ENCODE peak calls at places on chromosome 11, in four cellular contexts. One of them, this sample, is unnamed.

GRCh38 chr11:65291613-65292012 is 23.1 kb upstream of the CDC42EP2 start:
- DNase-seq in HepG2: peak; percentile 56
- DNase-seq in IMR-90: peak; percentile 80
- DNase-seq in A549: peak; percentile 54
- DNase-seq in this sample: no peak

GRCh38 chr11:109193880-109194279 is 228.1 kb upstream of the C11orf87 start:
- DNase-seq in IMR-90: no peak
- DNase-seq in HepG2: no peak
- DNase-seq in A549: no peak
- DNase-seq in this sample: no peak

GRCh38 chr11:100684101-100685065 is 2.7 kb upstream of the ARHGAP42 start:
- DNase-seq in IMR-90: no peak
- DNase-seq in A549: peak; percentile 69
- DNase-seq in HepG2: peak; percentile 21
- DNase-seq in this sample: no peak

GRCh38 chr11:12900496-12900895 is 108.6 kb upstream of the RASSF10 start:
- DNase-seq in IMR-90: peak; percentile 94
- DNase-seq in HepG2: peak; percentile 40
- DNase-seq in A549: peak; percentile 37
- DNase-seq in this sample: no peak

GRCh38 chr11:33667819-33668467 is 32.7 kb downstream of the C11orf91 start:
- DNase-seq in IMR-90: no peak
- DNase-seq in A549: no peak
- DNase-seq in HepG2: no peak
- DNase-seq in this sample: no peak

GRCh38 chr11:1744137-1744878 is 6.1 kb downstream of the IFITM10 start:
- DNase-seq in A549: no peak
- DNase-seq in HepG2: no peak
- DNase-seq in IMR-90: no peak
- DNase-seq in this sample: no peak

GRCh38 chr11:73384871-73385692 is 8.9 kb downstream of the RELT start:
- DNase-seq in IMR-90: no peak
- DNase-seq in HepG2: no peak
- DNase-seq in A549: no peak
- DNase-seq in this sample: no peak

GRCh38 chr11:126712017-126712625 is 288.4 kb downstream of the KIRREL3 start:
- DNase-seq in A549: no peak
- DNase-seq in IMR-90: peak; percentile 62
- DNase-seq in HepG2: no peak
- DNase-seq in this sample: peak; percentile 13

GRCh38 chr11:110856993-110857812 is 145.0 kb upstream of the ARHGAP20 start:
- DNase-seq in HepG2: no peak
- DNase-seq in A549: no peak
- DNase-seq in IMR-90: peak; percentile 61
- DNase-seq in this sample: no peak

GRCh38 chr11:134614141-134614540 is 202.1 kb upstream of the B3GAT1 start:
- DNase-seq in A549: no peak
- DNase-seq in HepG2: no peak
- DNase-seq in IMR-90: no peak
- DNase-seq in this sample: no peak

GRCh38 chr11:68216171-68216938 is 3.3 kb upstream of the KMT5B start:
- DNase-seq in A549: no peak
- DNase-seq in IMR-90: no peak
- DNase-seq in HepG2: no peak
- DNase-seq in this sample: no peak

GRCh38 chr11:130408901-130409300 is 19.5 kb downstream of the ADAMTS8 start:
- DNase-seq in IMR-90: no peak
- DNase-seq in A549: no peak
- DNase-seq in HepG2: no peak
- DNase-seq in this sample: no peak

GRCh38 chr11:40514124-40514523 is 945.3 kb downstream of the LRRC4C start:
- DNase-seq in IMR-90: no peak
- DNase-seq in A549: peak; percentile 20
- DNase-seq in HepG2: no peak
- DNase-seq in this sample: no peak

GRCh38 chr11:72525466-72525865 is 91.1 kb upstream of the CLPB start:
- DNase-seq in A549: no peak
- DNase-seq in HepG2: no peak
- DNase-seq in IMR-90: no peak
- DNase-seq in this sample: no peak

GRCh38 chr11:86482684-86483083 is 108.0 kb downstream of the CCDC81 start:
- DNase-seq in A549: no peak
- DNase-seq in HepG2: no peak
- DNase-seq in IMR-90: no peak
- DNase-seq in this sample: no peak

GRCh38 chr11:8025816-8026215 is 38.7 kb downstream of the EIF3F start:
- DNase-seq in IMR-90: peak; percentile 76
- DNase-seq in A549: no peak
- DNase-seq in HepG2: no peak
- DNase-seq in this sample: no peak

GRCh38 chr11:128195756-128196155 is 391.6 kb downstream of the ETS1 start:
- DNase-seq in HepG2: no peak
- DNase-seq in A549: no peak
- DNase-seq in IMR-90: no peak
- DNase-seq in this sample: no peak

GRCh38 chr11:72629266-72629665 is 45.0 kb downstream of the PDE2A start:
- DNase-seq in A549: no peak
- DNase-seq in HepG2: no peak
- DNase-seq in IMR-90: no peak
- DNase-seq in this sample: no peak

GRCh38 chr11:19460718-19461405 is 220.1 kb upstream of the E2F8 start:
- DNase-seq in HepG2: no peak
- DNase-seq in A549: no peak
- DNase-seq in IMR-90: peak; percentile 15
- DNase-seq in this sample: no peak

GRCh38 chr11:32173435-32173834 is 82.6 kb downstream of the RCN1 start:
- DNase-seq in A549: peak; percentile 41
- DNase-seq in HepG2: peak; percentile 38
- DNase-seq in IMR-90: peak; percentile 68
- DNase-seq in this sample: peak; percentile 12

DNA sequence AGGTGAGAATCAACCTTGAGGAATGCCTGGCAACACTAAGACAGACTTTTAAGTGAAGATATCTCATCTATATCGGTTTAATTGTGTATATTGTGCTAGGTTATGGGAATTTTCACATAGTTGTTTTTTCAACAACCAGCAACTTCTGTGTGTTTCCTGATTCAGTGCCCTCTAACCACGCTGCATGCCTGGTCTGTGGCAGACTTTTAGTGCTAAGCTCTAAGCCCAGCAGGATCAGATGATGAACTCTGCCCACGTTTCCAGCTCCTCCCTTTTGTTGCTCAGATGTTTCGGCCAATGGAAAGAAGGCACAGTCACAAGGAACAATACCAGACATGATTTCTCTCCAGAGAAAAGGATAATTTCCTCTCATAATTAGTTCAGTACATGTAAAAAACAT is 1.4 kb upstream of the VWA5A start:
- DNase-seq in IMR-90: peak; percentile 8
- DNase-seq in A549: no peak
- DNase-seq in HepG2: no peak
- DNase-seq in this sample: no peak
- TF ChIP-seq MAZ in IMR-90: no peak
- TF ChIP-seq MAZ in A549: no peak
- TF ChIP-seq MAZ in HepG2: no peak
- TF ChIP-seq MAZ in this sample: no peak

DNA sequence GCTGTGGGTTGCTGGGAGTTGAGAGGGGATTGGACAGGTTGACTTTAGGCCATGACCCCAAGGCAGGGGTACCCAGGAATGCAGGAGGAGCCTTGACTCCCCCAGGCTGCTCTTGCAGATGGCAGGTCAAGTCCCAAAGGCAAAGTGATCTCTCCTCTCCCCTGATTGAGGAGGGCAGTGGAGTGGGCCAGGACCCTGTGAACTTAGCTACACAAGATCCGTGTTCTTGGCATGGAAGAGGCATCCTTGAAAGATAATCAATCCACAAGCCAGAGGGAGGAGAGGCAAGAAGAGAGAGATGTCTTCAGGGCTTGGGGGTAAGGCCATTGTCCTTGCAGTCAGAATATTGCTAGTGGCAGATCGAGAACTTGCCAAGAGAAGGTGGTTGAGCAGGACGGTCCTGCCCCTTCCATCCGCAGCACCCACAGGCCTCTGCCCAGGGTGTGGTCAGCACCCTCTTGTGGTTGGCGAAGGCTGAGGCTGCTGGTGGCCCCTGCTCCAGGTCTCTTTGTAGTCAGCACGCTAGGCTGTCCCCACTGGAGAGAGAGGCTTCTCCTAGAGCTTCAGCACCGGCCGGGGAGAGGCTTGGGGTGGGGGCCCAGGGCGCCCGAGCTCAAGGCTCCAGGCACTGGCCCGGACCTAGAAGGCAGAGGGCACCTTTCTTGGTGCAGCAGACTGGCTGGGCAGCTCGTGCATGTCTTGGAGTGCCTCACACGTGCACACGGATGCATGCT is 45.4 kb downstream of the KCNC1 start:
- DNase-seq in IMR-90: no peak
- DNase-seq in HepG2: no peak
- DNase-seq in A549: no peak
- DNase-seq in this sample: no peak
- TF ChIP-seq RFX5 in IMR-90: no peak
- TF ChIP-seq RFX5 in HepG2: no peak
- TF ChIP-seq RFX5 in A549: no peak
- TF ChIP-seq RFX5 in this sample: no peak

GRCh38 chr11:26806209-26806608 is 84.3 kb upstream of the SLC5A12 start:
- DNase-seq in IMR-90: peak; percentile 22
- DNase-seq in A549: no peak
- DNase-seq in HepG2: no peak
- DNase-seq in this sample: no peak
- TF ChIP-seq MAZ in IMR-90: no peak
- TF ChIP-seq MAZ in A549: no peak
- TF ChIP-seq MAZ in HepG2: no peak
- TF ChIP-seq MAZ in this sample: no peak

GRCh38 chr11:76701701-76702100 is 31.2 kb upstream of the LRRC32 start:
- DNase-seq in A549: no peak
- DNase-seq in HepG2: no peak
- DNase-seq in IMR-90: peak; percentile 63
- DNase-seq in this sample: no peak
- TF ChIP-seq RFX5 in A549: no peak
- TF ChIP-seq RFX5 in HepG2: no peak
- TF ChIP-seq RFX5 in IMR-90: no peak
- TF ChIP-seq RFX5 in this sample: no peak